ENCODE peak calls at places on chromosome 17, in six cellular contexts. P is foreskin fibroblast; V is CD4-positive, CD25-positive, alpha-beta regulatory T cell; U is HFF-Myc; C is left ventricle myocardium inferior; S is naive thymus-derived CD4-positive, alpha-beta T cell. N is an unnamed sample.
A peak's percentile ranks its signal among the peaks of the same experiment; 100 is the strongest.

GRCh38 chr17:74116087-74116717 is 87.3 kb upstream of the RPL38 start:
- DNase-seq in U (no peak), P (no peak), V (no peak), C (no peak), S (no peak), N (no peak)

GRCh38 chr17:75611746-75612437 is 21.3 kb upstream of the SMIM5 start:
- DNase-seq in V (no peak), C (peak; percentile 8), U (no peak), P (no peak), S (no peak), N (no peak)

GRCh38 chr17:68614718-68615117 is 13.6 kb upstream of the FAM20A start:
- DNase-seq in U (no peak), P (no peak), V (no peak), S (no peak), C (no peak), N (no peak)

GRCh38 chr17:48814504-48814903 is 2.5 kb downstream of the TTLL6 start:
- DNase-seq in S (peak; percentile 63), V (peak; percentile 60), P (peak; percentile 19), C (peak; percentile 35), U (no peak), N (peak; percentile 55)

GRCh38 chr17:36610472-36610871 is 9.1 kb downstream of the MRM1 start:
- DNase-seq in C (no peak), U (no peak), V (no peak), P (no peak), S (no peak), N (peak; percentile 51)

GRCh38 chr17:75749545-75750389 is 15.2 kb downstream of the GALK1 start:
- DNase-seq in S (peak; percentile 90), P (peak; percentile 61), U (no peak), C (peak; percentile 88), V (peak; percentile 83), N (peak; percentile 60)

GRCh38 chr17:8611671-8612298 is 18.7 kb downstream of the MYH10 start:
- DNase-seq in V (no peak), U (no peak), P (peak; percentile 34), S (no peak), C (no peak), N (peak; percentile 33)

GRCh38 chr17:20154601-20155000 is 145.4 kb downstream of the SPECC1 start:
- DNase-seq in P (no peak), U (no peak), S (no peak), C (no peak), V (no peak), N (no peak)

GRCh38 chr17:82570282-82570681 is 50.8 kb downstream of the FOXK2 start:
- DNase-seq in V (no peak), U (no peak), S (no peak), C (no peak), P (no peak), N (no peak)

GRCh38 chr17:7241783-7242716 is at the start of gene GABARAP:
- DNase-seq in C (peak; percentile 95), P (peak; percentile 87), U (no peak), S (peak; percentile 91), V (peak; percentile 93), N (peak; percentile 90)

GRCh38 chr17:32487460-32488176 is 825 bp downstream of the CDK5R1 start:
- DNase-seq in S (peak; percentile 42), C (no peak), P (no peak), V (no peak), U (no peak), N (no peak)

GRCh38 chr17:81338301-81339179 is 43.4 kb upstream of the SLC38A10 start:
- DNase-seq in V (no peak), C (no peak), S (no peak), U (no peak), P (no peak), N (peak; percentile 37)

GRCh38 chr17:37698132-37698615 is 46.7 kb downstream of the HNF1B start:
- DNase-seq in P (peak; percentile 13), V (no peak), U (no peak), S (peak; percentile 31), C (no peak), N (peak; percentile 23)

GRCh38 chr17:77480509-77481215 is 339.9 kb downstream of the SEC14L1 start:
- DNase-seq in U (no peak), V (no peak), C (no peak), P (no peak), S (no peak), N (no peak)

GRCh38 chr17:80724723-80725388 is 180.2 kb downstream of the RPTOR start:
- DNase-seq in S (no peak), P (peak; percentile 84), C (no peak), U (peak; percentile 45), V (no peak), N (peak; percentile 90)

GRCh38 chr17:27247071-27247957 is 46.6 kb upstream of the WSB1 start:
- DNase-seq in P (peak; percentile 81), V (no peak), U (no peak), C (peak; percentile 61), S (no peak), N (peak; percentile 91)

GRCh38 chr17:74176546-74177001 is 26.9 kb upstream of the RPL38 start:
- DNase-seq in C (peak; percentile 29), P (peak; percentile 41), V (peak; percentile 19), U (no peak), S (peak; percentile 32), N (peak; percentile 61)

GRCh38 chr17:56231693-56232092 is 78.4 kb downstream of the ANKFN1 start:
- DNase-seq in P (no peak), U (no peak), S (no peak), V (no peak), C (no peak), N (peak; percentile 16)

DNA sequence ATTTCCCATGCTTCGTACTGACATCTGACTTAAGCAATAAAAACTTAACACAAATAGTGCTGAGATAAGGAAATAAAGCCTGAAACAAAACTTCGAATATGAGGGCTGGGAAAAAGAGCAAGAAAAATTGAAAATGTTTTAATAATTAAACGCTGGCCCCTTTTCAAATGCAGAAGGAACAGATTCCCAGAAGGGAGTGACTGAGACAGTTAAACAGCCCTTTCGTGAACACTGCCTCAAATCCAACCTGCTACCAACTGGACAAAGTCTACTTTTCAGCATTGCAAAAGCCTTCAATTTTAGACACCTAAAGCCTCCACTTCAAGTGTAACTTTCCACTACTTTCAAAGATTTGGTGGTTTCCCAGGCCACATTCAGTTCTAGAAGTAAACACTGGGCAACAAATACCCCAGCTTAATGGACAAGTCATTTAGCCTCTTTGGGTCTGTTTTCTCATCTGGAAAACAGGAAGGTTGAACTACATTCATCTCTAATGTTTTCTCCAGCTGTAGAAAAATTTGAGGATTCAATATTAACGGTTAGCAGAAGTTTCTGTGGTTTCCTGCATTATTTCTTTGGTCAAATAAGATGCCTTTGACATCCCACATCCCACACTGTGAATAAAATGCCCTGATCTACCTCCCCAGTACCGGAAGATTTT is 11.8 kb downstream of the RFFL start:
- DNase-seq in C (no peak), U (no peak), V (no peak), S (no peak), P (no peak), N (peak; percentile 20)
- H3K4me3 ChIP-seq in C (peak overlapping the region; percentile 7), U (no peak overlapping the region), V (peak overlapping the region; percentile 75), S (peak overlapping the region; percentile 21), P (no peak overlapping the region), N (no peak overlapping the region)

DNA sequence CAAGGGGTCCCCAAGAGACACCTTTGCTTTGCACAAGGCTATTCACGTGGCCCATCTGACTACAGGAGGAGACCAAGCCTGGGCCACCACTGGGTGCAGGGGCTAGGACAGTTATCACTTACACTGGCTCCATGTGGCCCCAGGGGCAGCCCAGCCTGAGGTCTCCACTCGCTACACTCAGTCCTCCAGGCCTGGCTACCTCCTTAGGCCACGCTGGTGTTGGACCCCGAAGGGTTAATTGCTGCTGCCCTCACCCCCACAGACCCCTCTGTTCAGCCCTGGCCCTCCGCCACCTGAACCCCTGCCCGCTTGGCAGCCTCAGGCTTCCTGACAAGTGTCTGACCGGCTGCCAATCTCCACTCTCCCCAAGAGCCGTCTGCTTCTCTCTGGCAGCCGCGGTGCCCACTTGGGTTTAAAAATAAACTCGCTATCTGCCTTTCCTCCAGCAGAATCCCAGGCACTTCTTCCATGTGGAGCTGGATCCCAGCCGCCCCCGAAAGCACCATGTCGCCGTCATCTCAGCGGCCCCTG is 27.8 kb downstream of the ADAM11 start:
- DNase-seq in S (no peak), U (no peak), V (no peak), P (no peak), C (peak; percentile 58), N (no peak)
- H3K4me3 ChIP-seq in S (no peak overlapping the region), U (no peak overlapping the region), V (no peak overlapping the region), P (no peak overlapping the region), C (peak overlapping the region; percentile 22), N (no peak overlapping the region)

GRCh38 chr17:42411321-42411820 is 11.7 kb downstream of the CAVIN1 start:
- DNase-seq in V (no peak), S (no peak), P (no peak), U (no peak), C (no peak), N (no peak)

GRCh38 chr17:42409467-42410351 is 13.3 kb downstream of the CAVIN1 start:
- DNase-seq in V (no peak), P (peak; percentile 91), C (peak; percentile 67), U (peak; percentile 70), S (no peak), N (peak; percentile 95)

GRCh38 chr17:42411905-42412679 is 11.0 kb downstream of the CAVIN1 start:
- DNase-seq in V (no peak), S (no peak), U (no peak), P (no peak), C (no peak), N (no peak)

GRCh38 chr17:42413464-42414040 is 9.5 kb downstream of the CAVIN1 start:
- DNase-seq in V (no peak), S (no peak), C (no peak), U (no peak), P (no peak), N (no peak)

DNA sequence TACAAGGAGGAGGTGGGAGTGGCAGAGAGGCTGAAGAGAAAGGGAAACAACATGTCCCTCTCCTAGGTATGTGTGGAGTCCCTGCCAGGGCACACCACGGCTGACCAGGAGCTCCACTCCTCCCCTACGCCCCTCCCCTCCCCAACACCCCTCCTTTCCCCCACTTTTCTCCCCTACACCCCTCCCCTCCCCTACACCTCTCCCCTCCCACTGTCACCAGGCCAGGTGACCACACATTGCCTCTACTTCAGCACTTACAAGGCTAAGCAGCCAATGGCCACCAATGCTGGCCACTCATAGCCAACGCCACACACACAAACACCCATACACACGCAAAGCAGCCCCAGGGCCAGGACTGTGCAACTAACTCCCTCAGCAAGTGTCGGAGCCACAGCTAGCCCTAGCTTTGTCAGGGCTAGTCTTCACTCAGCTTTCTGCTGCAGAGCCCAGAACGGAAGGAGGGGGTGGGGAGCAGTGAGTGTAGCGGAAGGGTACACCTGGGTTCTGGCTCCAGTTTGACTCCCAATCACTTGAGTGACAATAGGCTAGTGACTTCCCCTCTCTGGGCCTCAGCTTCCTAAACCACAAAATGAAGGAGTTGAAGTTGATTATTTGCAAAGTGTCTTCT is 8.2 kb downstream of the CAVIN1 start:
- DNase-seq in V (peak; percentile 40), S (peak; percentile 40), C (no peak), P (no peak), U (no peak), N (no peak)
- H3K4me3 ChIP-seq in V (peak overlapping the region; percentile 38), S (peak overlapping the region; percentile 48), C (peak overlapping the region; percentile 51), P (no peak overlapping the region), U (no peak overlapping the region), N (no peak overlapping the region)

GRCh38 chr17:15508466-15508865 is 41.0 kb upstream of the CDRT4 start:
- DNase-seq in V (no peak), U (no peak), P (no peak), C (no peak), S (no peak), N (no peak)

GRCh38 chr17:15509095-15509494 is 41.7 kb upstream of the CDRT4 start:
- DNase-seq in S (no peak), U (no peak), V (no peak), P (no peak), C (no peak), N (no peak)

GRCh38 chr17:15512310-15512709 is 44.9 kb upstream of the CDRT4 start:
- DNase-seq in V (no peak), U (no peak), P (no peak), S (no peak), C (no peak), N (no peak)

GRCh38 chr17:15511142-15511541 is 43.7 kb upstream of the CDRT4 start:
- DNase-seq in U (no peak), P (no peak), V (no peak), S (no peak), C (no peak), N (no peak)

GRCh38 chr17:15510361-15510760 is 42.9 kb upstream of the CDRT4 start:
- DNase-seq in C (no peak), P (peak; percentile 82), U (no peak), V (no peak), S (no peak), N (peak; percentile 74)
- H3K4me3 ChIP-seq in C (no peak overlapping the region), P (no peak overlapping the region), U (no peak overlapping the region), V (no peak overlapping the region), S (no peak overlapping the region), N (no peak overlapping the region)

N was measured in fibroblast of mammary gland.